ENCODE peak calls at places on chromosome 19, in eight cellular contexts. H is psoas muscle; K is mammary epithelial cell; E is A172; F is stimulated activated CD4-positive, alpha-beta T cell treated with anti-CD3 and anti-CD28 coated beads, Interleukin-2, amount 100 ng/mL, for 48 hours; C is activated CD4-positive, alpha-beta T cell treated with anti-CD3 and anti-CD28 coated beads, Interleukin-2, amount 10 ng/mL, durations not matched to agents 7 days and 5 days; O is left ventricle myocardium inferior; X is activated B cell treated with CpG ODN at 0.5 μM for 24 hours. R is an unnamed sample.

GRCh38 chr19:14494910-14495677 is 833 bp downstream of the GIPC1 start:
- DNase-seq in H (no peak), K (peak), E (no peak), F (no peak), C (no peak), O (no peak), X (no peak), R (no peak)

GRCh38 chr19:2451741-2452140 is 5.0 kb downstream of the LMNB2 start:
- DNase-seq in H (no peak), K (no peak), E (no peak), F (no peak), C (no peak), O (no peak), X (no peak), R (no peak)

GRCh38 chr19:30406220-30406944 is 34.2 kb downstream of the ZNF536 start:
- DNase-seq in H (no peak), K (no peak), E (no peak), F (no peak), C (no peak), O (peak), X (no peak), R (no peak)

GRCh38 chr19:39199025-39199424 is 2.3 kb downstream of the NCCRP1 start:
- DNase-seq in H (no peak), K (no peak), E (no peak), F (no peak), C (no peak), O (no peak), X (no peak), R (peak)

GRCh38 chr19:42092350-42092749 is 16.4 kb downstream of the ZNF574 start:
- DNase-seq in H (no peak), K (peak), E (peak), F (peak), C (peak), O (no peak), X (no peak), R (no peak)

GRCh38 chr19:43956827-43957226 is 5.8 kb downstream of the ZNF221 start:
- DNase-seq in H (no peak), K (no peak), E (no peak), F (no peak), C (no peak), O (no peak), X (no peak), R (no peak)

GRCh38 chr19:41564515-41565383 is 11.2 kb upstream of the CEACAM21 start:
- DNase-seq in H (no peak), K (no peak), E (no peak), F (no peak), C (no peak), O (no peak), X (no peak), R (no peak)

GRCh38 chr19:51407631-51408131 is 9.8 kb downstream of the SIGLEC10 start:
- DNase-seq in H (no peak), K (peak), E (no peak), F (no peak), C (peak), O (no peak), X (no peak), R (no peak)